ENCODE peak calls at places on chromosomes 11 and 22, in nine cellular contexts. A is neuronal stem cell; E is mammary epithelial cell; Y is cardiac muscle cell; D is IMR-90; G is upper lobe of right lung; H is CD8-positive, alpha-beta T cell; I is ovary; K is small intestine. M is an unnamed sample.

GRCh38 chr11:46249103-46249942 is 28.1 kb upstream of the CREB3L1 start:
- DNase-seq in A (no peak), E (no peak), Y (no peak), D (peak; percentile 67), G (no peak), H (no peak), I (no peak), K (no peak), M (no peak)

GRCh38 chr11:20631525-20632168 is 32.2 kb downstream of the SLC6A5 start:
- DNase-seq in A (no peak), E (peak; percentile 88), Y (no peak), D (no peak), G (no peak), H (no peak), I (no peak), K (no peak), M (no peak)

GRCh38 chr11:123519055-123519796 is 89.2 kb downstream of the GRAMD1B start:
- DNase-seq in A (no peak), E (no peak), Y (no peak), D (peak; percentile 27), G (no peak), H (no peak), I (peak; percentile 31), K (no peak), M (no peak)

GRCh38 chr11:107576497-107577086 is 11.1 kb upstream of the ALKBH8 start:
- DNase-seq in A (peak; percentile 30), E (no peak), Y (peak; percentile 52), D (peak; percentile 47), G (no peak), H (peak; percentile 40), I (peak; percentile 19), K (peak; percentile 25), M (peak; percentile 56)

GRCh38 chr11:65506770-65507485 is 8.1 kb downstream of the MALAT1 start:
- DNase-seq in A (peak; percentile 62), E (no peak), Y (peak; percentile 64), D (peak; percentile 95), G (peak; percentile 67), H (no peak), I (peak; percentile 70), K (peak; percentile 45), M (peak; percentile 54)

GRCh38 chr22:17777005-17777716 is 2.9 kb upstream of the BID start:
- DNase-seq in A (no peak), E (no peak), Y (no peak), D (no peak), G (peak; percentile 79), H (peak; percentile 62), I (no peak), K (peak; percentile 44), M (peak; percentile 69)

GRCh38 chr11:82722236-82722635 is 11.4 kb downstream of the FAM181B start:
- DNase-seq in A (no peak), E (no peak), Y (no peak), D (no peak), G (no peak), H (no peak), I (no peak), K (no peak), M (no peak)

GRCh38 chr11:131592152-131592551 is 221.7 kb downstream of the NTM start:
- DNase-seq in A (no peak), E (no peak), Y (no peak), D (no peak), G (no peak), H (no peak), I (no peak), K (no peak), M (no peak)

GRCh38 chr11:18314794-18315523 is 7.0 kb downstream of the HPS5 start:
- DNase-seq in A (no peak), E (no peak), Y (peak; percentile 9), D (no peak), G (no peak), H (no peak), I (no peak), K (no peak), M (no peak)

GRCh38 chr11:12871788-12872321 is 137.3 kb upstream of the RASSF10 start:
- DNase-seq in A (no peak), E (peak; percentile 10), Y (no peak), D (peak; percentile 42), G (no peak), H (no peak), I (no peak), K (no peak), M (no peak)

GRCh38 chr11:13954591-13954990 is 7.9 kb upstream of the SPON1 start:
- DNase-seq in A (no peak), E (no peak), Y (no peak), D (no peak), G (no peak), H (no peak), I (no peak), K (no peak), M (no peak)

GRCh38 chr22:41911292-41911611 is 3.6 kb downstream of the SHISA8 start:
- DNase-seq in A (no peak), E (no peak), Y (no peak), D (no peak), G (no peak), H (no peak), I (no peak), K (no peak), M (no peak)

GRCh38 chr11:15179167-15179566 is 64.4 kb downstream of the INSC start:
- DNase-seq in A (no peak), E (no peak), Y (no peak), D (peak; percentile 54), G (no peak), H (no peak), I (no peak), K (no peak), M (no peak)

GRCh38 chr11:62933285-62933684 is 12.1 kb upstream of the CHRM1 start:
- DNase-seq in A (no peak), E (no peak), Y (no peak), D (no peak), G (no peak), H (no peak), I (no peak), K (peak; percentile 40), M (no peak)

GRCh38 chr11:44631831-44632230 is 66.4 kb downstream of the CD82 start:
- DNase-seq in A (no peak), E (no peak), Y (peak; percentile 63), D (no peak), G (peak; percentile 36), H (no peak), I (no peak), K (no peak), M (peak; percentile 34)

GRCh38 chr11:112632866-112633505 is 328.2 kb upstream of the NCAM1 start:
- DNase-seq in A (no peak), E (no peak), Y (no peak), D (no peak), G (no peak), H (no peak), I (no peak), K (no peak), M (no peak)

GRCh38 chr22:35746248-35746647 is 28.6 kb downstream of the APOL5 start:
- DNase-seq in A (no peak), E (no peak), Y (no peak), D (no peak), G (no peak), H (no peak), I (no peak), K (no peak), M (no peak)

GRCh38 chr22:32528316-32528715 is 53.7 kb downstream of the FBXO7 start:
- DNase-seq in A (no peak), E (no peak), Y (no peak), D (no peak), G (no peak), H (no peak), I (no peak), K (no peak), M (no peak)

GRCh38 chr22:33726294-33726711 is 194.0 kb downstream of the LARGE1 start:
- DNase-seq in A (no peak), E (peak; percentile 60), Y (no peak), D (peak; percentile 85), G (no peak), H (no peak), I (no peak), K (no peak), M (no peak)

GRCh38 chr11:119323532-119324033 is 6.7 kb upstream of the MCAM start:
- DNase-seq in A (no peak), E (peak; percentile 52), Y (peak; percentile 92), D (peak; percentile 66), G (no peak), H (peak; percentile 73), I (peak; percentile 50), K (peak; percentile 62), M (peak; percentile 58)

GRCh38 chr11:70627219-70627618 is 228.9 kb downstream of the CTTN start:
- DNase-seq in A (no peak), E (no peak), Y (no peak), D (no peak), G (no peak), H (no peak), I (no peak), K (peak; percentile 68), M (peak; percentile 43)
- H3K4me1 ChIP-seq in A (peaks cover 11% of the 10 kb centered on the region), E (peaks cover 7% of the 10 kb centered on the region), Y (no peaks in the 10 kb centered on the region), D (no peaks in the 10 kb centered on the region), G (peaks cover 7% of the 10 kb centered on the region), H (no peaks in the 10 kb centered on the region), I (no peaks in the 10 kb centered on the region), K (no peaks in the 10 kb centered on the region), M (no peaks in the 10 kb centered on the region)

GRCh38 chr11:68122936-68123539 is 1.9 kb upstream of the CHKA start:
- DNase-seq in A (no peak), E (no peak), Y (no peak), D (no peak), G (peak; percentile 68), H (no peak), I (no peak), K (peak; percentile 86), M (peak; percentile 51)
- H3K27ac ChIP-seq in A (no peak overlapping the region), E (no peak overlapping the region), Y (peak overlapping the region; percentile 67), D (no peak overlapping the region), G (peak overlapping the region; percentile 66), H (no peak overlapping the region), I (no peak overlapping the region), K (peak overlapping the region; percentile 69), M (peak overlapping the region; percentile 100)

DNA sequence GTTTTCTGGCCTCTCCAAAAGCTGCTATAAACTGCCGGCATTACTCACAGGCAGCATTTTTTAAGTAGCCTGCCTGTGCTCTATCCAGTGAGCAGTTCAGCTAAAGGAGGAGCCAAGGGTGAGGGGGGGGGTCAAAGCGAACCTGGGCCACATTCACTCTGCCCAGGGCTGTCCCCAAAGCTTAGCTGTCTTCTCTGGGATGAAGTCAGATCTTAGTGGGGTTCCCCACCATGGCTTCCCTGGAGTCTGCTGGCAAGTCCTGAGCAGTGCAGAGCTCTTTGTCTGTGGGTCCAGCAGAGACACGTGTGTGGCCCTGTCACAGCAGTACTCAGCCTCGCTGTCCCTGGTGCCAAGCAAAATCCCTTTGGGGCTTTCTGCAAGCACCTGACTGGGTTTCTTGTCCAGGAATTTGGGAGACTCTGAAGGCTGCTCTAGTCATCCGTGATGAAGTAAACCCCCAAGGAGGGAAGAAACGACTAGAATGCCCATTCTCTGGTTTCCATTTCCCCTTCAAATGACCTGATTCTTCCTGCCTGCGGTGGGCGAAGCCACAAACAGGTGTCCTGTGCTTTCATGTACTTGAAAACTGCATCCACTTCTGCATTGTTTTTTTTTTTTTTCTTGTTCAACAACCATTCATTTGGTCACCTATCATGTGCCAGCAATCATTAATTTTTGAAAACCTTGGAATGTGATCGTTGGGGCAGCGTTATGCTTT is 2.6 kb downstream of the KCNJ5 start:
- DNase-seq in A (no peak), E (no peak), Y (no peak), D (no peak), G (no peak), H (no peak), I (no peak), K (no peak), M (no peak)
- H3K4me1 ChIP-seq in A (peaks cover 29% of the 10 kb centered on the region), E (peaks cover 26% of the 10 kb centered on the region), Y (peaks cover 74% of the 10 kb centered on the region), D (peaks cover 1% of the 10 kb centered on the region), G (peaks cover 43% of the 10 kb centered on the region), H (peaks cover 9% of the 10 kb centered on the region), I (peaks cover 4% of the 10 kb centered on the region), K (no peaks in the 10 kb centered on the region), M (no peaks in the 10 kb centered on the region)

GRCh38 chr11:128603752-128604472 is 16.6 kb upstream of the ETS1 start:
- DNase-seq in A (no peak), E (no peak), Y (no peak), D (no peak), G (no peak), H (no peak), I (no peak), K (no peak), M (no peak)
- H3K27ac ChIP-seq in A (no peak overlapping the region), E (no peak overlapping the region), Y (no peak overlapping the region), D (no peak overlapping the region), G (no peak overlapping the region), H (no peak overlapping the region), I (no peak overlapping the region), K (no peak overlapping the region), M (no peak overlapping the region)

M was measured in right lobe of liver.